ENCODE peak calls at places on chromosome 21, in ten cellular contexts. P, B, U, J, K, C, V, Z, W and T are unnamed samples.

GRCh38 chr21:35163381-35163780 is 114.3 kb upstream of the RUNX1 start:
- DNase-seq in P (no peak), B (no peak), U (peak), J (no peak), K (no peak), C (no peak), V (no peak), Z (no peak), W (no peak), T (no peak)

GRCh38 chr21:14838400-14838799 is 226.4 kb downstream of the NRIP1 start:
- DNase-seq in P (no peak), B (no peak), U (no peak), J (no peak), K (no peak), C (no peak), V (no peak), Z (no peak), W (no peak), T (no peak)

GRCh38 chr21:46384556-46384955 is 60.6 kb downstream of the PCNT start:
- DNase-seq in P (no peak), B (no peak), U (no peak), J (no peak), K (no peak), C (no peak), V (no peak), Z (no peak), W (no peak), T (no peak)

GRCh38 chr21:37758997-37759396 is 157.3 kb downstream of the KCNJ6 start:
- DNase-seq in P (no peak), B (no peak), U (peak), J (no peak), K (peak), C (peak), V (no peak), Z (no peak), W (no peak), T (no peak)

GRCh38 chr21:41798326-41798725 is 31.5 kb upstream of the RIPK4 start:
- DNase-seq in P (no peak), B (no peak), U (no peak), J (no peak), K (no peak), C (no peak), V (no peak), Z (no peak), W (no peak), T (no peak)

GRCh38 chr21:42085246-42086077 is 14.3 kb downstream of the UMODL1 start:
- DNase-seq in P (no peak), B (no peak), U (no peak), J (no peak), K (no peak), C (no peak), V (no peak), Z (no peak), W (no peak), T (no peak)

GRCh38 chr21:23356905-23357304 is 2250.4 kb downstream of the MRPL39 start:
- DNase-seq in P (no peak), B (no peak), U (no peak), J (no peak), K (no peak), C (no peak), V (no peak), Z (no peak), W (no peak), T (no peak)

GRCh38 chr21:38170283-38170682 is 86.5 kb upstream of the KCNJ15 start:
- DNase-seq in P (no peak), B (no peak), U (peak), J (no peak), K (no peak), C (no peak), V (no peak), Z (no peak), W (no peak), T (no peak)

GRCh38 chr21:15932681-15933200 is 203.0 kb downstream of the USP25 start:
- DNase-seq in P (no peak), B (no peak), U (no peak), J (no peak), K (no peak), C (no peak), V (no peak), Z (no peak), W (no peak), T (no peak)

GRCh38 chr21:40355076-40355475 is 487.8 kb downstream of the PCP4 start:
- DNase-seq in P (no peak), B (no peak), U (no peak), J (no peak), K (no peak), C (no peak), V (no peak), Z (no peak), W (no peak), T (no peak)